ENCODE peak calls at places on chromosomes 16 and 17, in five cellular contexts. B is HS-5; K is GM20000; P is iris pigment epithelial cell; G is activated CD8-positive, alpha-beta memory T cell treated with anti-CD3 and anti-CD28 coated beads for 1 hour. V is an unnamed sample.

GRCh38 chr17:78192616-78193015 is 5.5 kb downstream of the AFMID start:
- DNase-seq in B (no peak), K (no peak), P (no peak), G (no peak), V (no peak)

GRCh38 chr16:22663389-22664064 is 150.4 kb upstream of the HS3ST2 start:
- DNase-seq in B (no peak), K (no peak), P (no peak), G (no peak), V (no peak)

GRCh38 chr16:1817716-1818115 is 8.9 kb downstream of the HAGH start:
- DNase-seq in B (no peak), K (no peak), P (no peak), G (no peak), V (no peak)

GRCh38 chr17:65930140-65930715 is 261.7 kb downstream of the CEP112 start:
- DNase-seq in B (no peak), K (no peak), P (no peak), G (no peak), V (no peak)

GRCh38 chr17:15999974-16000827 is 577 bp downstream of the TTC19 start:
- DNase-seq in B (no peak), K (no peak), P (peak; percentile 32), G (peak; percentile 1), V (peak; percentile 68)

GRCh38 chr16:21088646-21089538 is 61.8 kb downstream of the DNAH3 start:
- DNase-seq in B (no peak), K (no peak), P (peak; percentile 48), G (no peak), V (no peak)

GRCh38 chr16:4373909-4374742 is 2.5 kb downstream of the VASN start:
- DNase-seq in B (peak; percentile 61), K (no peak), P (peak; percentile 94), G (no peak), V (no peak)

GRCh38 chr17:1060991-1061390 is 64.1 kb downstream of the TIMM22 start:
- DNase-seq in B (peak; percentile 95), K (no peak), P (peak; percentile 98), G (no peak), V (no peak)

GRCh38 chr16:84633622-84634021 is 14.7 kb upstream of the KLHL36 start:
- DNase-seq in B (no peak), K (no peak), P (peak; percentile 47), G (no peak), V (no peak)

GRCh38 chr17:44363613-44364159 is at the start of gene FAM171A2:
- DNase-seq in B (no peak), K (peak; percentile 95), P (peak; percentile 40), G (no peak), V (peak; percentile 74)

GRCh38 chr17:76585649-76586593 is at the start of gene ST6GALNAC2:
- DNase-seq in B (no peak), K (peak; percentile 63), P (peak; percentile 33), G (no peak), V (no peak)

GRCh38 chr17:4722678-4723240 is 8.5 kb upstream of the MED11 start:
- DNase-seq in B (no peak), K (no peak), P (no peak), G (no peak), V (no peak)

GRCh38 chr17:81471804-81472456 is 40.7 kb downstream of the ACTG1 start:
- DNase-seq in B (peak; percentile 90), K (no peak), P (peak; percentile 95), G (no peak), V (no peak)

GRCh38 chr16:72189865-72190371 is 18.0 kb upstream of the PMFBP1 start:
- DNase-seq in B (peak; percentile 22), K (no peak), P (peak; percentile 90), G (no peak), V (no peak)

GRCh38 chr16:15879255-15879804 is 9.1 kb downstream of the CEP20 start:
- DNase-seq in B (peak; percentile 83), K (no peak), P (peak; percentile 97), G (no peak), V (no peak)

GRCh38 chr16:65069090-65069489 is 52.8 kb downstream of the CDH11 start:
- DNase-seq in B (peak; percentile 78), K (no peak), P (peak; percentile 89), G (no peak), V (no peak)

GRCh38 chr17:81304196-81305015 is 9.3 kb upstream of the SLC38A10 start:
- DNase-seq in B (no peak), K (no peak), P (no peak), G (no peak), V (no peak)

GRCh38 chr16:87818533-87819161 is 50.7 kb downstream of the SLC7A5 start:
- DNase-seq in B (no peak), K (no peak), P (no peak), G (no peak), V (peak; percentile 5)

GRCh38 chr16:5073279-5073629 is 1.6 kb downstream of the ALG1 start:
- DNase-seq in B (no peak), K (no peak), P (peak; percentile 54), G (no peak), V (no peak)

GRCh38 chr16:87138316-87138715 is 178.9 kb downstream of the C16orf95 start:
- DNase-seq in B (no peak), K (no peak), P (no peak), G (no peak), V (no peak)

GRCh38 chr16:75931043-75931442 is 204.8 kb upstream of the CPHXL start:
- DNase-seq in B (peak; percentile 96), K (no peak), P (peak; percentile 95), G (no peak), V (no peak)

GRCh38 chr17:77001487-77001886 is 133.3 kb downstream of the MGAT5B start:
- DNase-seq in B (no peak), K (no peak), P (no peak), G (no peak), V (no peak)

GRCh38 chr17:28954886-28955285 is 3.6 kb upstream of the PHF12 start:
- DNase-seq in B (no peak), K (no peak), P (no peak), G (no peak), V (no peak)

GRCh38 chr17:77968788-77969187 is 10.3 kb downstream of the TNRC6C start:
- DNase-seq in B (no peak), K (no peak), P (no peak), G (no peak), V (no peak)

GRCh38 chr16:7744546-7745294 is 412.1 kb downstream of the RBFOX1 start:
- DNase-seq in B (no peak), K (no peak), P (no peak), G (no peak), V (no peak)

GRCh38 chr17:80717661-80718060 is 173.0 kb downstream of the RPTOR start:
- DNase-seq in B (no peak), K (no peak), P (no peak), G (no peak), V (no peak)

GRCh38 chr16:67531247-67531646 is 2.6 kb downstream of the RIPOR1 start:
- DNase-seq in B (no peak), K (no peak), P (no peak), G (no peak), V (no peak)

GRCh38 chr16:19463468-19464315 is 46.0 kb downstream of the TMC5 start:
- DNase-seq in B (no peak), K (no peak), P (no peak), G (no peak), V (no peak)

GRCh38 chr16:23134274-23134673 is 15.0 kb downstream of the USP31 start:
- DNase-seq in B (no peak), K (no peak), P (peak; percentile 63), G (no peak), V (no peak)

GRCh38 chr16:86991679-86992078 is 325.5 kb downstream of the C16orf95 start:
- DNase-seq in B (no peak), K (no peak), P (peak; percentile 59), G (no peak), V (no peak)

GRCh38 chr17:33603794-33604193 is 310.7 kb upstream of the ASIC2 start:
- DNase-seq in B (no peak), K (no peak), P (no peak), G (no peak), V (no peak)

V was measured in GM06990.